ENCODE peak calls at places on chromosomes 5 and 9, in nine cellular contexts. P, W, E, N, G, T, J, I and C are unnamed samples.

GRCh38 chr5:1176473-1177391 is 24.7 kb upstream of the SLC6A19 start:
- DNase-seq in J (peak; percentile 40), N (no peak), P (peak; percentile 46), T (no peak), W (no peak), I (no peak), G (no peak), E (no peak), C (no peak)

GRCh38 chr9:34163439-34163838 is 15.4 kb upstream of the UBAP1 start:
- DNase-seq in I (no peak), J (no peak), P (no peak), G (peak; percentile 64), E (no peak), N (no peak), T (no peak), W (no peak), C (peak; percentile 53)

GRCh38 chr5:127705120-127705892 is 2.1 kb downstream of the CCDC192 start:
- DNase-seq in W (no peak), I (no peak), G (peak; percentile 92), T (no peak), E (no peak), J (no peak), P (no peak), N (no peak), C (peak; percentile 90)

GRCh38 chr5:220008-220407 is 1.9 kb downstream of the SDHA start:
- DNase-seq in I (no peak), J (no peak), T (no peak), G (no peak), W (no peak), E (no peak), P (no peak), N (no peak), C (no peak)

GRCh38 chr9:81370650-81371049 is 318.7 kb downstream of the TLE1 start:
- DNase-seq in J (no peak), W (no peak), N (no peak), E (no peak), T (no peak), I (no peak), G (no peak), P (no peak), C (no peak)

GRCh38 chr5:115052948-115053347 is 116.8 kb downstream of the TRIM36 start:
- DNase-seq in G (no peak), T (no peak), N (no peak), E (no peak), I (no peak), J (no peak), W (no peak), P (no peak), C (no peak)

GRCh38 chr9:116208417-116209232 is 55.0 kb downstream of the PAPPA start:
- DNase-seq in J (no peak), W (no peak), P (no peak), G (peak; percentile 85), E (no peak), N (no peak), I (no peak), T (no peak), C (peak; percentile 60)

GRCh38 chr5:10563940-10564837 is at the start of gene ANKRD33B:
- DNase-seq in N (peak; percentile 67), J (peak; percentile 90), E (peak; percentile 74), T (peak; percentile 54), I (no peak), W (no peak), P (peak; percentile 71), G (peak; percentile 57), C (peak; percentile 61)

GRCh38 chr5:76230711-76231285 is 147.6 kb downstream of the SV2C start:
- DNase-seq in E (no peak), W (no peak), J (no peak), G (no peak), N (no peak), P (no peak), I (no peak), T (no peak), C (no peak)

GRCh38 chr9:95645992-95646391 is 129.2 kb upstream of the PTCH1 start:
- DNase-seq in J (no peak), P (no peak), I (no peak), T (no peak), G (peak; percentile 12), N (no peak), W (no peak), E (no peak), C (no peak)

GRCh38 chr5:98940586-98940985 is 11.8 kb upstream of the CHD1 start:
- DNase-seq in I (no peak), G (peak; percentile 24), E (no peak), P (no peak), N (no peak), T (no peak), J (peak; percentile 44), W (no peak), C (peak; percentile 57)

GRCh38 chr5:74093501-74093993 is 467.6 kb downstream of the ARHGEF28 start:
- DNase-seq in T (no peak), W (no peak), G (no peak), N (peak; percentile 25), P (no peak), J (no peak), I (no peak), E (no peak), C (no peak)

DNA sequence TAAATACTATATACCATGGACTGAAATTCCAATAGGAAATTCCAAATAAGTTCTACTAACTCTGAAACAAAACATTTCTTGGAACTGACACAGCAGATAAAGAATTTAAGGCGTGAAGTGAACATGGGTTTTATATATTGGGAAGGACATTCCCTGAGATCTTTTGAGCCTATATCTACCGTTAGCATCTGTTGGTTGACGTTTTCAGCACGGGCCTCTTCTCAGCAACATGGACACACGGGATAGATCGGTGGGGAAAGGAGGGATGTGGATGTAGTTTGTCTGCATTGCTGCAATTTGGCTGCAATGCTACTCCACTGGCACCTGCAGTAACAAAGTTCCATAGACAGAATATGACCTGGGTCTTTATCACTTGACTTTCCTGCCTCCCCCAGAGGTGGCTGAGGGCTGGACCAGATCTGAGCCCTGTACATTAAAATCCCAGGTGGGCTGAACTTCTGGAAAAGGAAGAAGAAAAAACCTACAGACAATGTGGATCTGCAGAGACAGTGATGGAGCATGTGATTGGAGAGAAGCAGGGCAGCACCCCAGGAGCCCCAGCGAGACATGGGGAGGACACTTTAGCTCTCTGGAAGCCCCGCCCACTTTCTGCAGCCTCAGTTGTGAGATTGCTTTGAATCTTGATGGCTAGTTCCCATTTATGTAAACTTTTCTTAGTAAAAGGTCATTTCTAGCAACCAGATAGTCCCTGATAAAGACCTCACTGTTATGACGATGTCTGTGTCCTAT is 91.2 kb upstream of the CPEB4 start:
- DNase-seq in I (no peak), E (no peak), T (no peak), J (no peak), N (no peak), W (no peak), P (no peak), G (no peak), C (no peak)
- H3K4me3 ChIP-seq in I (no peak overlapping the region), E (no peak overlapping the region), T (no peak overlapping the region), J (no peak overlapping the region), N (no peak overlapping the region), W (no peak overlapping the region), P (no peak overlapping the region), G (no peak overlapping the region), C (no peak overlapping the region)

GRCh38 chr9:121783126-121783522 is 131.7 kb downstream of the DAB2IP start:
- DNase-seq in J (no peak), W (no peak), E (no peak), T (no peak), P (no peak), I (no peak), G (no peak), N (no peak), C (no peak)
- H3K4me3 ChIP-seq in J (no peak overlapping the region), W (no peak overlapping the region), E (no peak overlapping the region), T (no peak overlapping the region), P (no peak overlapping the region), I (no peak overlapping the region), G (no peak overlapping the region), N (no peak overlapping the region), C (no peak overlapping the region)

GRCh38 chr5:68251804-68252648 is 36.5 kb downstream of the PIK3R1 start:
- DNase-seq in T (no peak), I (no peak), W (peak; percentile 70), P (no peak), G (peak; percentile 94), E (no peak), J (no peak), N (no peak), C (peak; percentile 86)

GRCh38 chr5:68250662-68251298 is 35.2 kb downstream of the PIK3R1 start:
- DNase-seq in G (no peak), N (no peak), E (no peak), P (no peak), I (no peak), J (no peak), T (no peak), W (no peak), C (no peak)

GRCh38 chr5:68251386-68251785 is 35.8 kb downstream of the PIK3R1 start:
- DNase-seq in T (no peak), E (peak; percentile 62), N (no peak), G (peak; percentile 47), I (no peak), W (no peak), J (no peak), P (no peak), C (peak; percentile 39)

GRCh38 chr5:68253612-68254341 is 38.2 kb downstream of the PIK3R1 start:
- DNase-seq in E (no peak), P (no peak), J (no peak), I (no peak), T (no peak), W (no peak), G (no peak), N (no peak), C (no peak)

DNA sequence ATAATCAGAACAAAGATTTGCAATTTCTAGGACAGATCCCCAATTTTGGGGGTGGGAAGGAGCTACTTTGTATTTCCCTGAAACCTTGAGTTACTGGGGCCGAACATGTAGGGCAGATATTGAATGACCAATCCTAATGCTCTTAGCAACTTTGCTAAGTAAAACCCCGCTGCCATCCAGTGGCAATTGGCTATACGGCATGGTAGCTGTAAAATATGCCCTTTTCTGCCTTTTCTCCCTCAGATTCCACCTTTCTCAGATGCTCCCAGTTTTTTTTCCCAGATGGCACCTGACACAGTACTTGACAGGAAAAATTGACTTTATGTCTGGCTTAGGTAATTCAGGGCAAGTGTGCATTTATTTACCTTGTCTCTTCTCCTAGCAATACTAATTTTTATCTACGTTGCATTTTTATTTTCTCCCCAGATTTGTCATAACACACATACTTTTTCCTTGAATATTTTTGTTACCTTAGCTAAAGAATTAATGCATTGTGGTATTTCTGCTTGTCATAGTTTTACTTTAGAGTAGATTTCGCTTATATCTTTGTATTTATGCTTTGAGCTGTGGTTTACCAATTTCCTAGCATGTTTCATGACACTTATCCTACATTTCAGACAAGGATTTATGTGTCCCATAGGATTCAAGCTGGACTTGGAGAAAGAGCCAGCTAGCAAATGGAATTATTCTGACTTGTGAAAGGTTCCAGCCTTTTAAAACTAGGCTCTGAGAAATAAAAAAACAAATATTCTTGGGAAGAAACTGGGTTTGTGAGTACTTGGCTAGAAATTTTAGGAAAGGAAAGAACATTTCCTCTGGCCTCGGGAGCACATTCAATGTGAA is 37.3 kb downstream of the PIK3R1 start:
- DNase-seq in N (no peak), P (peak; percentile 60), E (peak; percentile 53), T (peak; percentile 61), I (no peak), J (peak; percentile 85), G (peak; percentile 88), W (no peak), C (peak; percentile 85)
- H3K4me3 ChIP-seq in N (no peak overlapping the region), P (peak overlapping the region; percentile 46), E (no peak overlapping the region), T (no peak overlapping the region), I (peak overlapping the region; percentile 33), J (no peak overlapping the region), G (no peak overlapping the region), W (peak overlapping the region; percentile 1), C (no peak overlapping the region)

DNA sequence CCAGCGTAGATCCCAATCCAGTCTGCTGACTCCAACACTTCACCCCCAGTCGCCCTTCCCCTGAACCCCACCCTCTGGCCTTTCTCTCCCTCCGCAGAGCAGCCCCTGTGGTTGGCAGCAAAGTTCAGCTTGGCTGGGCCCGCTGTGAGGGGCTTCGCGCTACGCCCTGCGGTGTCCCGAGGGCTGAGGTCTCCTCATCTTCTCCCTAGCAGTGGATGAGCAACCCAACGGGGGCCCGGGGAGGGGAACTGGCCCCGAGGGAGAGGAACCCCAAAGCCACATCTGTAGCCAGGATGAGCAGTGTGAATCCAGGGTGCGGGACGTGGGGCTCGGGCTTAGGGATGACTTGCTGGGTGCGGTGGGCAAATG is 579 bp downstream of the EGFL7 start:
- DNase-seq in P (no peak), N (no peak), E (no peak), J (no peak), W (no peak), T (no peak), G (no peak), I (no peak), C (no peak)
- H3K4me3 ChIP-seq in P (peak overlapping the region; percentile 70), N (no peak overlapping the region), E (no peak overlapping the region), J (no peak overlapping the region), W (peak overlapping the region; percentile 66), T (peak overlapping the region; percentile 19), G (no peak overlapping the region), I (peak overlapping the region; percentile 57), C (peak overlapping the region; percentile 56)